ENCODE peak calls at places on chromosome 14, in ten cellular contexts. G is HepG2; D is left ventricle myocardium inferior; K is tibial artery; J is fibroblast of lung; R is CD4-positive, alpha-beta T cell; Z is cardiac muscle cell; N is hepatocyte; T is CD8-positive, alpha-beta T cell; U is neural progenitor cell. I is an unnamed sample.

GRCh38 chr14:104138098-104138890 is at the start of gene KIF26A:
- DNase-seq in G (no peak), K (peak; percentile 62), D (peak; percentile 60), U (peak; percentile 90), J (no peak), T (no peak), Z (no peak), N (peak; percentile 72), R (no peak), I (peak; percentile 93)

GRCh38 chr14:94548131-94548998 is 12.9 kb upstream of the SERPINA4 start:
- DNase-seq in K (peak; percentile 42), D (no peak), T (no peak), Z (peak; percentile 47), J (no peak), N (no peak), U (no peak), R (no peak), G (peak; percentile 64), I (no peak)

GRCh38 chr14:94052662-94053061 is 26.5 kb downstream of the OTUB2 start:
- DNase-seq in J (no peak), G (no peak), N (no peak), R (no peak), D (no peak), K (peak; percentile 6), U (no peak), Z (no peak), T (no peak), I (no peak)

GRCh38 chr14:44531648-44532047 is 24.6 kb upstream of the FSCB start:
- DNase-seq in K (no peak), Z (peak; percentile 10), T (no peak), N (no peak), J (peak; percentile 33), U (no peak), R (no peak), D (no peak), G (no peak), I (no peak)

GRCh38 chr14:45686771-45687170 is 433.8 kb upstream of the MIS18BP1 start:
- DNase-seq in J (peak; percentile 8), R (no peak), N (no peak), T (no peak), K (no peak), D (no peak), Z (no peak), G (no peak), U (no peak), I (no peak)

GRCh38 chr14:87241018-87241779 is 751.8 kb downstream of the GALC start:
- DNase-seq in K (no peak), J (no peak), N (no peak), R (no peak), Z (no peak), U (no peak), D (no peak), G (no peak), T (no peak), I (no peak)

GRCh38 chr14:105517096-105517495 is 9.3 kb upstream of the TMEM121 start:
- DNase-seq in R (no peak), N (no peak), D (no peak), T (no peak), U (no peak), Z (no peak), J (peak; percentile 16), G (no peak), K (no peak), I (no peak)

GRCh38 chr14:103652806-103653205 is 23.8 kb downstream of the KLC1 start:
- DNase-seq in R (no peak), U (no peak), K (no peak), N (no peak), J (no peak), D (no peak), T (no peak), Z (no peak), G (no peak), I (no peak)

GRCh38 chr14:24310387-24310665 is 386 bp downstream of the LTB4R2 start:
- DNase-seq in R (no peak), J (no peak), T (no peak), U (no peak), D (no peak), G (no peak), N (no peak), Z (no peak), K (no peak), I (no peak)

GRCh38 chr14:24311837-24312615 is 724 bp downstream of the LTB4R start:
- DNase-seq in Z (peak; percentile 23), R (no peak), D (no peak), N (no peak), K (no peak), J (no peak), U (no peak), T (no peak), G (no peak), I (no peak)

GRCh38 chr14:24312736-24313507 is 1.6 kb downstream of the LTB4R start:
- DNase-seq in N (no peak), Z (peak; percentile 49), K (no peak), D (no peak), G (no peak), U (no peak), T (no peak), R (no peak), J (no peak), I (no peak)

GRCh38 chr14:24309538-24310386 is at the start of gene LTB4R2:
- DNase-seq in K (no peak), T (no peak), G (no peak), J (no peak), R (no peak), Z (no peak), U (no peak), N (no peak), D (no peak), I (no peak)

GRCh38 chr14:24310666-24311604 is at the start of gene LTB4R:
- DNase-seq in U (no peak), Z (peak; percentile 88), K (peak; percentile 86), N (no peak), J (peak; percentile 82), T (peak; percentile 55), R (peak; percentile 54), G (no peak), D (peak; percentile 79), I (no peak)
- TF ChIP-seq CTCF in U (no peak), Z (peak; percentile 28), K (peak; percentile 48), N (no peak), J (no peak), T (no peak), R (peak; percentile 45), G (no peak), D (peak; percentile 67), I (no peak)

GRCh38 chr14:41607966-41608663 is 1.4 kb downstream of the LRFN5 start:
- DNase-seq in Z (no peak), U (peak; percentile 44), G (no peak), K (no peak), R (no peak), T (no peak), J (peak; percentile 14), N (peak; percentile 30), D (no peak), I (no peak)
- H3K27me3 ChIP-seq in Z (peaks cover 63% of the 10 kb centered on the region), U (peaks cover 98% of the 10 kb centered on the region), G (peaks cover 12% of the 10 kb centered on the region), K (no peaks in the 10 kb centered on the region), R (peaks cover 69% of the 10 kb centered on the region), T (peaks cover 8% of the 10 kb centered on the region), J (peaks cover 14% of the 10 kb centered on the region), N (peaks cover 40% of the 10 kb centered on the region), D (peaks cover 95% of the 10 kb centered on the region), I (peaks cover 61% of the 10 kb centered on the region)

DNA sequence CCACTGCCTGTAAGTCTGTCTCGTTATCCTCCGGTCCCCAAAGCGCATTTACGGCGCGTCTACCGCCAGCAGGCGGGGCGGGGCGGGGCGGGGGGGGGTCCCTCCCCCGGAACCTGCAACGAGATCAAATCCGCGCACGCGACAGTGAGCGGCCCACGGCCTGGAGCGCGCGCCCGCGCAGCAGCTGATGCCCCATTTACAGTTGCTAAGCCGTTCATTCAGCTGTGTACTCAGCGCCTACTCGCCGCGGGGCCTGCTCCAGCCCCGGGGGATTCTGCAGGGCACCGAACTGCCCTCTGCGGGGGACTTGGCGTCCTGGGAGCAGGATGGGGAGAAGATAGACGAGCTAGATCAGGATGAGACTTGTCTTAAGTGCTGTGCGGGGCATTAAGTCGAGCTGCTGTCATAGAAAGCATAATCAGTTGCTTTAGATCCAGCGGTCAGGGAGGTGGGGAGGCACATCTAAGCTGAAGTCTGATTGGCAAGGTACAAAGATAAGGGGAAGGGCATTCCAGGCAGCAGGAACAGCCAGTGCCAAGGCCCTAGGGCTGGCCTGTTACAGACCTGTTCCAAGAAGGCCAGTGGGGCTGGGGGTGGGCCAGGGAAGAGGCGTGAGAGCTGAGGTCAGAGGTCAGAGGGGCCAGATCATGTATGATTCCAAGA is 1.4 kb upstream of the CCDC85C start:
- DNase-seq in R (peak; percentile 73), J (peak; percentile 77), D (peak; percentile 59), T (peak; percentile 73), G (peak; percentile 28), N (peak; percentile 82), U (peak; percentile 76), K (peak; percentile 78), Z (peak; percentile 62), I (peak; percentile 82)
- TF ChIP-seq CTCF in R (no peak), J (no peak), D (peak; percentile 6), T (no peak), G (peak; percentile 9), N (no peak), U (no peak), K (no peak), Z (no peak), I (no peak)

GRCh38 chr14:28762290-28762948 is 4.2 kb upstream of the FOXG1 start:
- DNase-seq in U (peak; percentile 23), K (no peak), J (no peak), D (no peak), N (no peak), R (no peak), T (no peak), G (no peak), Z (no peak), I (no peak)

GRCh38 chr14:28762949-28763313 is 3.7 kb upstream of the FOXG1 start:
- DNase-seq in J (no peak), G (no peak), N (no peak), T (no peak), U (peak; percentile 32), Z (no peak), D (no peak), K (no peak), R (no peak), I (no peak)

GRCh38 chr14:28765169-28765906 is 1.2 kb upstream of the FOXG1 start:
- DNase-seq in J (no peak), R (no peak), G (no peak), K (no peak), Z (no peak), U (peak; percentile 46), N (no peak), D (no peak), T (no peak), I (no peak)

GRCh38 chr14:28765907-28766504 is 581 bp upstream of the FOXG1 start:
- DNase-seq in N (peak; percentile 25), D (no peak), G (no peak), Z (peak; percentile 15), U (peak; percentile 68), K (no peak), R (no peak), J (peak; percentile 19), T (no peak), I (no peak)

DNA sequence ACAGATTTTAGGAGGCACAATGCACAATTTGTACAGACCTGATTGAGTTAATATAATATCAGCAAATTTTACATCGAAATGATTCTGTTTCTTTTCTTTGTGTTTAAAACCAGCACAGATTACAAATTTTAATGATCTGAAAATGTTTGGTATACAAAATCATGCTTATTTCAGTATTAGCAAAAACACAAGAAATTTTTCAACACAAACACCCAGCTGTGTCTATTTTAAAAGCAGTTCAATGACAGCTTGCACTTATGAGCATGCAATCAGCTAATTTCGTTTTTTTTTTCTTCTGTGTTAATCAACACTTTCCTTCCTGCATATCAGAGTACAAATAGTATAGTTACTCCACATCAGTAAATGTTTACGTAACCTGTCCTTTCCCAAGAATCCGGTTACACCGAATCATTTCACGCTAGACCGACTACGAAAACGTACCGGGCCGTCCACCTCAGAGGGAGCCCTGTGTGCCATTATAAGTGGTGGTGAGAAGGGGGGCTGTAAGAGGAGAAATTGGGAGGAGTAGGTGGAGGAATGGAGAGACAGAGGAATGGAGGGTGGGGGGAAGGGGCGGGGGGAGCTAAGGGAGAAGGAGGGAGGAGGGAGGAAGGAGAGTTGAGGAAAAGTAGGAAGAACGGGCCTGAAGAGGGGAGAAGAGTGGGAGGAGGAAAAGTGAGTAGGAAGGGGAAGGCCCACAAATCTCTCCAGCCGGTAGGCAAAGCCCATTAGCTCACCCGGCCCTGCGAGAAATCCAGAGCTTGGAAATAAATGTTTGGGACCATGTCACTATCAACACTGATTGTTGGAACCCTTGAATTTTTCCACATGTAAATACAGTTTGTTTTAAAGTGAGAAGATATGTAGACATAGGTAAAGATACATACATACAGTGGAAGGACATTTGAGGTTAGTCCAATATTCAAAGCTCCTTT is 2.4 kb upstream of the FOXG1 start:
- DNase-seq in Z (no peak), G (no peak), T (no peak), D (no peak), R (no peak), N (no peak), K (no peak), U (peak; percentile 76), J (peak; percentile 30), I (no peak)
- H3K27me3 ChIP-seq in Z (peaks cover 100% of the 10 kb centered on the region), G (no peaks in the 10 kb centered on the region), T (peaks cover 16% of the 10 kb centered on the region), D (peaks cover 96% of the 10 kb centered on the region), R (peaks cover 81% of the 10 kb centered on the region), N (peaks cover 91% of the 10 kb centered on the region), K (peaks cover 3% of the 10 kb centered on the region), U (peaks cover 100% of the 10 kb centered on the region), J (peaks cover 71% of the 10 kb centered on the region), I (peaks cover 57% of the 10 kb centered on the region)

I was measured in BE2C.